ENCODE peak calls at places on chromosomes 4 and X, in eight cellular contexts. F is H54; I is endothelial cell; R is NCI-H2081; Z is stimulated activated CD4-positive, alpha-beta T cell treated with anti-CD3 and anti-CD28 coated beads, Interleukin-1b, Interleukin-23, amount 100 ng/mL, for 48 hours; G is GM04504; S is iPS-NIHi11; N is AG08396. K is an unnamed sample.

GRCh38 chrX:107025538-107025937 is 25.5 kb upstream of the MORC4 start:
- DNase-seq in F (peak; percentile 2), I (peak; percentile 15), R (peak; percentile 37), Z (no peak), G (no peak), S (peak; percentile 17), N (peak; percentile 8), K (no peak)

GRCh38 chr4:113997206-113997605 is 17.8 kb upstream of the ARSJ start:
- DNase-seq in F (no peak), I (no peak), R (no peak), Z (no peak), G (no peak), S (no peak), N (no peak), K (no peak)

GRCh38 chr4:86036729-86037128 is 323.1 kb downstream of the MAPK10 start:
- DNase-seq in F (no peak), I (no peak), R (no peak), Z (no peak), G (no peak), S (no peak), N (no peak), K (no peak)

GRCh38 chr4:149914521-149915115 is 99.0 kb upstream of the IQCM start:
- DNase-seq in F (peak; percentile 3), I (peak; percentile 73), R (peak; percentile 30), Z (peak; percentile 11), G (no peak), S (peak; percentile 65), N (peak; percentile 41), K (peak; percentile 23)

GRCh38 chrX:85004255-85004654 is 578 bp downstream of the APOOL start:
- DNase-seq in F (no peak), I (no peak), R (no peak), Z (no peak), G (no peak), S (no peak), N (no peak), K (no peak)

GRCh38 chrX:136658151-136658550 is 10.2 kb downstream of the CD40LG start:
- DNase-seq in F (no peak), I (no peak), R (no peak), Z (no peak), G (no peak), S (no peak), N (no peak), K (no peak)

GRCh38 chrX:45889471-45889870 is 655.8 kb downstream of the ZNF674 start:
- DNase-seq in F (peak; percentile 9), I (no peak), R (no peak), Z (no peak), G (peak; percentile 32), S (no peak), N (no peak), K (no peak)

GRCh38 chrX:63784902-63785692 is at the start of gene ARHGEF9:
- DNase-seq in F (no peak), I (peak; percentile 34), R (peak; percentile 18), Z (no peak), G (no peak), S (peak; percentile 56), N (peak; percentile 20), K (peak; percentile 40)

GRCh38 chrX:130118941-130119640 is 8.8 kb upstream of the ELF4 start:
- DNase-seq in F (no peak), I (no peak), R (no peak), Z (no peak), G (no peak), S (no peak), N (peak; percentile 57), K (no peak)

GRCh38 chr4:17030543-17030942 is 132.1 kb upstream of the LDB2 start:
- DNase-seq in F (no peak), I (no peak), R (no peak), Z (no peak), G (peak; percentile 57), S (no peak), N (peak; percentile 63), K (no peak)

GRCh38 chrX:139640259-139640658 is 67.7 kb downstream of the MCF2 start:
- DNase-seq in F (no peak), I (no peak), R (no peak), Z (no peak), G (no peak), S (no peak), N (no peak), K (no peak)

GRCh38 chr4:53576676-53577372 is 14.5 kb downstream of the LNX1 start:
- DNase-seq in F (no peak), I (no peak), R (no peak), Z (no peak), G (no peak), S (no peak), N (no peak), K (no peak)

GRCh38 chr4:1194028-1194900 is 21.9 kb upstream of the SPON2 start:
- DNase-seq in F (no peak), I (peak; percentile 4), R (no peak), Z (no peak), G (no peak), S (peak; percentile 78), N (peak; percentile 71), K (no peak)

GRCh38 chrX:53312946-53313745 is 31.8 kb upstream of the IQSEC2 start:
- DNase-seq in F (no peak), I (peak; percentile 66), R (peak; percentile 57), Z (peak; percentile 39), G (peak; percentile 36), S (peak; percentile 59), N (peak; percentile 80), K (no peak)